ENCODE peak calls at places on chromosome 21, in nine cellular contexts. V is progenitor cell of endocrine pancreas, R is NCI-H460, M is T1000, O is natural killer cell, G is EH, Y is ELR, I is AML-193, E is GM10248. H is an unnamed sample.

GRCh38 chr21:26843912-26844257 is 1.3 kb downstream of the ADAMTS1 start:
- DNase-seq in V (peak), R (no peak), M (no peak), O (no peak), G (peak), Y (peak), I (no peak), E (no peak), H (no peak)

GRCh38 chr21:25999935-26000582 is 170.5 kb downstream of the APP start:
- DNase-seq in V (no peak), R (no peak), M (no peak), O (no peak), G (no peak), Y (no peak), I (no peak), E (no peak), H (no peak)

GRCh38 chr21:43269461-43269860 is 100.7 kb downstream of the CRYAA start:
- DNase-seq in V (no peak), R (no peak), M (no peak), O (no peak), G (no peak), Y (peak), I (no peak), E (peak), H (no peak)

GRCh38 chr21:39238275-39238674 is 55.0 kb upstream of the PSMG1 start:
- DNase-seq in V (no peak), R (no peak), M (no peak), O (no peak), G (peak), Y (no peak), I (no peak), E (no peak), H (no peak)

GRCh38 chr21:20167059-20167458 is 831.1 kb upstream of the NCAM2 start:
- DNase-seq in V (no peak), R (no peak), M (no peak), O (no peak), G (no peak), Y (no peak), I (no peak), E (no peak), H (no peak)

GRCh38 chr21:46159841-46160562 is 4.6 kb upstream of the FTCD start:
- DNase-seq in V (no peak), R (no peak), M (no peak), O (no peak), G (no peak), Y (no peak), I (no peak), E (no peak), H (no peak)

GRCh38 chr21:42862774-42863503 is 16.4 kb downstream of the WDR4 start:
- DNase-seq in V (no peak), R (no peak), M (no peak), O (no peak), G (no peak), Y (no peak), I (no peak), E (no peak), H (no peak)

GRCh38 chr21:32929633-32930038 is 96.1 kb upstream of the OLIG2 start:
- DNase-seq in V (no peak), R (no peak), M (no peak), O (no peak), G (no peak), Y (no peak), I (no peak), E (peak), H (peak)

GRCh38 chr21:33411949-33412430 is 8.8 kb downstream of the IFNGR2 start:
- DNase-seq in V (no peak), R (no peak), M (no peak), O (no peak), G (no peak), Y (no peak), I (no peak), E (no peak), H (no peak)

GRCh38 chr21:41508415-41509205 is 652 bp upstream of the TMPRSS2 start:
- DNase-seq in V (no peak), R (no peak), M (no peak), O (no peak), G (no peak), Y (no peak), I (no peak), E (no peak), H (no peak)

GRCh38 chr21:14533555-14534400 is 12.3 kb downstream of the SAMSN1 start:
- DNase-seq in V (no peak), R (peak), M (no peak), O (no peak), G (peak), Y (peak), I (peak), E (peak), H (no peak)

GRCh38 chr21:35015435-35016024 is 33.6 kb downstream of the RUNX1 start:
- DNase-seq in V (no peak), R (no peak), M (no peak), O (no peak), G (no peak), Y (no peak), I (no peak), E (no peak), H (no peak)

GRCh38 chr21:26769613-26770188 is 75.5 kb downstream of the ADAMTS1 start:
- DNase-seq in V (no peak), R (peak), M (no peak), O (no peak), G (peak), Y (peak), I (peak), E (no peak), H (no peak)

GRCh38 chr21:33799378-33800090 is 116.1 kb downstream of the ATP5PO start:
- DNase-seq in V (no peak), R (peak), M (no peak), O (no peak), G (no peak), Y (no peak), I (no peak), E (no peak), H (no peak)

GRCh38 chr21:45906196-45906805 is 75.3 kb upstream of the COL6A1 start:
- DNase-seq in V (no peak), R (no peak), M (no peak), O (no peak), G (no peak), Y (no peak), I (no peak), E (no peak), H (no peak)

GRCh38 chr21:36188937-36189336 is 32.3 kb downstream of the DOP1B start:
- DNase-seq in V (no peak), R (no peak), M (no peak), O (no peak), G (no peak), Y (no peak), I (no peak), E (no peak), H (no peak)